ENCODE peak calls at places on chromosome 21, in ten cellular contexts. U, H, L, F, B, Y, D, S, Z and J are unnamed samples.

GRCh38 chr21:23217597-23217996 is 2219.4 kb downstream of the NCAM2 start:
- DNase-seq in U (no peak), H (no peak), L (no peak), F (no peak), B (no peak), Y (no peak), D (no peak), S (peak; percentile 42), Z (no peak), J (no peak)

GRCh38 chr21:26736449-26736848 is 108.8 kb downstream of the ADAMTS1 start:
- DNase-seq in U (no peak), H (no peak), L (no peak), F (no peak), B (no peak), Y (no peak), D (no peak), S (no peak), Z (no peak), J (no peak)

GRCh38 chr21:44089001-44089911 is 17.9 kb upstream of the PWP2 start:
- DNase-seq in U (no peak), H (no peak), L (no peak), F (no peak), B (no peak), Y (peak; percentile 25), D (peak; percentile 88), S (no peak), Z (no peak), J (peak; percentile 12)

GRCh38 chr21:32868631-32869454 is 97.3 kb upstream of the PAXBP1 start:
- DNase-seq in U (no peak), H (no peak), L (no peak), F (peak; percentile 42), B (no peak), Y (no peak), D (no peak), S (no peak), Z (no peak), J (no peak)

GRCh38 chr21:44294391-44295162 is 5.3 kb upstream of the PFKL start:
- DNase-seq in U (no peak), H (peak; percentile 37), L (peak; percentile 66), F (no peak), B (no peak), Y (peak; percentile 34), D (no peak), S (no peak), Z (peak; percentile 7), J (peak; percentile 83)

GRCh38 chr21:15224346-15225086 is 159.7 kb upstream of the NRIP1 start:
- DNase-seq in U (peak; percentile 21), H (no peak), L (no peak), F (no peak), B (no peak), Y (no peak), D (no peak), S (no peak), Z (peak; percentile 86), J (no peak)

GRCh38 chr21:31334648-31335121 is 9.4 kb downstream of the TIAM1 start:
- DNase-seq in U (no peak), H (no peak), L (no peak), F (no peak), B (no peak), Y (peak; percentile 59), D (no peak), S (no peak), Z (no peak), J (no peak)

GRCh38 chr21:27536319-27536718 is 569.4 kb upstream of the ADAMTS5 start:
- DNase-seq in U (no peak), H (no peak), L (no peak), F (no peak), B (no peak), Y (no peak), D (no peak), S (no peak), Z (peak; percentile 75), J (no peak)

GRCh38 chr21:33924079-33924765 is 8.6 kb upstream of the ATP5PO start:
- DNase-seq in U (peak; percentile 48), H (peak; percentile 78), L (peak; percentile 89), F (peak; percentile 98), B (peak; percentile 92), Y (peak; percentile 94), D (peak; percentile 96), S (peak; percentile 78), Z (peak; percentile 72), J (peak; percentile 93)

GRCh38 chr21:37365657-37366487 is 701 bp upstream of the DYRK1A start:
- DNase-seq in U (peak; percentile 19), H (peak; percentile 79), L (peak; percentile 54), F (no peak), B (peak; percentile 81), Y (peak; percentile 77), D (peak; percentile 94), S (peak; percentile 70), Z (peak; percentile 45), J (peak; percentile 61)
- TF ChIP-seq POLR2A in U (peak; percentile 52), H (peak; percentile 53), L (peak; percentile 67), F (peak; percentile 72), B (peak; percentile 81), Y (peak; percentile 37), D (peak; percentile 41), S (peak; percentile 92), Z (peak; percentile 77), J (peak; percentile 15)

GRCh38 chr21:45528981-45529784 is 13.1 kb downstream of the SLC19A1 start:
- DNase-seq in U (no peak), H (no peak), L (no peak), F (no peak), B (no peak), Y (peak; percentile 25), D (peak; percentile 75), S (no peak), Z (no peak), J (no peak)

GRCh38 chr21:45529785-45530422 is 12.3 kb downstream of the SLC19A1 start:
- DNase-seq in U (no peak), H (no peak), L (no peak), F (no peak), B (no peak), Y (no peak), D (peak; percentile 23), S (no peak), Z (no peak), J (no peak)

GRCh38 chr21:45530423-45531113 is 11.7 kb downstream of the SLC19A1 start:
- DNase-seq in U (no peak), H (no peak), L (no peak), F (no peak), B (no peak), Y (peak; percentile 22), D (peak; percentile 71), S (no peak), Z (no peak), J (no peak)

GRCh38 chr21:45525910-45526306 is 16.3 kb downstream of the SLC19A1 start:
- DNase-seq in U (no peak), H (no peak), L (no peak), F (no peak), B (no peak), Y (peak; percentile 14), D (peak; percentile 64), S (no peak), Z (no peak), J (no peak)

DNA sequence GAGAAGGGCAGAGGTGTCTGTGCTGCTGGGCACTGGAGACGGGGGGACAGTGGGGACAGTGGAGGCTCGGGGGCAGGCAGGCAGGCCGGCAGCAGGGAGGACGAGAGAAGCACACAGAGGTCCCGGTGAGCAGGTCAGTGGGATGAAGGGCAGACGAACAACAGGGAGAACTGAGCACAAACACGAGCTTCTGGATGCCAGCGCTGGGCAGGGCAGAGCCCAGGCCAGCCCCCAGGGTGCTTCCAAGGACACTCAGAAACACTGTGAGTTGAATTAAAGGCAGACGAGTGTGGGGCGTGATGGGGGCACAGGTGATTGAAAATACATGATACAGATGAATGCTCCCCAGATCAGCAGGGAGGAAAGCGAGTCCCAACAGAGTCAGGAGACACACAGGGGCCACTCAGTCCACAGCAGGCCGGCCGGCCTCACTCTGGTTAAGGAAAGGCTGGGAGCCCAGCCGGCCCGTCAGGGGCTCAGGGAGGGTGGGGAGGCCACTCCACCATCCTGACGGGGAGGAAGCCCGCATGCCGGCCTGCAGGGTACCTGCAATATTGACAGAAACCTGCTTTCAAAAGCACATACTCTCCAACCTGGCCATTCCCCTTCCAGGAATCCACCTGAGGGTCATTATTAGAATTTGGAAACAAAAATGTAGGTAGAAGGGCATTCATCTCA is 14.1 kb downstream of the SLC19A1 start:
- DNase-seq in U (no peak), H (no peak), L (no peak), F (no peak), B (no peak), Y (peak; percentile 40), D (peak; percentile 59), S (no peak), Z (no peak), J (no peak)
- H3K4me1 ChIP-seq in U (no peaks in the 10 kb centered on the region), H (no peaks in the 10 kb centered on the region), L (no peaks in the 10 kb centered on the region), F (no peaks in the 10 kb centered on the region), B (peaks cover 25% of the 10 kb centered on the region), Y (peaks cover 13% of the 10 kb centered on the region), D (peaks cover 38% of the 10 kb centered on the region), S (peaks cover 6% of the 10 kb centered on the region), Z (no peaks in the 10 kb centered on the region), J (peaks cover 10% of the 10 kb centered on the region)

DNA sequence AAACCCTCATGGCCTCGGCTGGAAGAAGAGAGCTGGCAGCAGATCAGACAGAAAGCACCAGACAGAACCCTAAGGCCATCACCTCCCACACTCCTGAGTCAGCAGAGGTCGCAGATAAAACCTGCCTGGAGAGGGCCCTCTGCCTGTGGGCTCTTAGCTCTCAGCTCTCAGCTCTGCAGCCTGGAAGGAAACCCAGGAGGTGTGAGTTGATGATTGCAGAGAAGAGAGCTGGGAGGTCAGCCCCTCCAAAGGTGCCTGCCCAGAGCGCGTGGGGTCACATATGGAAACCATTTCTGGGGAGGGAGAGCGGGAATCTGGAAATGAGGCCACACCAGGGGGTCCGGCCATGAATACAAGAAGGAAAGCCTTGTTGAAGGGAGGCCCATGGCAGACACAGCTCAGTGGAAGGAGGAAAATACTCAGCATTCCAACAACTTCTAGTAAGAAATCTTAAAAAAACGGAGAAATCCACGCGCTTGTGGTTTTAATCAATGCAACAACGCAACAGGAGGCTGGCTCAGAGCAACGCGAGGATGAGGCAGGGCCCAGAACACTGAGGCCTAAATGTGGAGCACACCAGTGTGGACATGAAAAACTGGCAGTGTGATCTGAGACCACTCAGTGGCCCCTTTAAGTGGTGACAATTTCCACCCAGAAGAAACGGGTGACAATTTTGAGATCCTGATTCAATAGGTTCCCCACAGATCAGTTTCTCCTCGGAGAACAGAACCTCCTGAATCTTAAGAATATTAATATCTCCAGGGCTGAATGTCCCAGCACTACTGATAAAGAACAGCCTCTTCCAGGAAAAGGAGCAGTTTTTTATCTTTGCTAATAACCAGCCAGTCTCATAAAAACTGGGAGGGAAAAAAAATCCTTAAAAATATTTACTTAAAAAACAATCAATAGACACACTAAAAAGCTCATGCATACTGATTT is 45.7 kb downstream of the PSMG1 start:
- DNase-seq in U (peak; percentile 28), H (no peak), L (no peak), F (peak; percentile 31), B (peak; percentile 71), Y (no peak), D (no peak), S (no peak), Z (peak; percentile 24), J (peak; percentile 79)
- TF ChIP-seq CTCF in U (no peak), H (no peak), L (no peak), F (no peak), B (peak; percentile 47), Y (no peak), D (no peak), S (no peak), Z (peak; percentile 16), J (no peak)

DNA sequence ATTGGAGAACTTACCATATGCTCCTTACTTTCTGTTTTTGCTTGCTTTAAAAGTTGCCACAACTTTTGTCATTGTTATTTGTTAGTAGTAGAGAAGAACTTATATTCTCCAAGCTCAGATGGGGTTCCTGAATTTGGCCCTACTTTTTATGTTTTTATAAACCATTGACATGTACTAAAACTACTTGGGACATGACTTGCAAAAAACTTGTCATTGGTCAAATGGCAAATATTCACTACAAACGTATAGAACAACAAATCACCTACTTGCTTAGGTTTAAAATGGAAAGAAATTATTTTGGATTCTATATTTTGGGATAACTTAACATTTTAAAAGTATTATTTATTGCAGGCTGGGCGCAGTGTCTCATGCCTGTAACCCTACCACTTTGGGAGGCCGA is 32.7 kb downstream of the PIGP start:
- DNase-seq in U (no peak), H (no peak), L (no peak), F (no peak), B (no peak), Y (no peak), D (no peak), S (no peak), Z (no peak), J (no peak)
- TF ChIP-seq POLR2A in U (no peak), H (no peak), L (no peak), F (no peak), B (no peak), Y (no peak), D (no peak), S (no peak), Z (no peak), J (no peak)